ENCODE peak calls at places on chromosomes 5 and 9, in five cellular contexts. One of them, this sample, is unnamed.

GRCh38 chr5:110088676-110089436 is 399.1 kb downstream of the MAN2A1 start:
- DNase-seq in neural crest cell: no peak
- DNase-seq in GM03348: no peak
- DNase-seq in aorta: no peak
- DNase-seq in H7: no peak
- DNase-seq in this sample: peak

GRCh38 chr5:16160706-16161105 is 18.9 kb downstream of the MARCHF11 start:
- DNase-seq in neural crest cell: peak
- DNase-seq in GM03348: peak
- DNase-seq in aorta: no peak
- DNase-seq in H7: peak
- DNase-seq in this sample: peak

GRCh38 chr9:91571036-91571435 is 147.4 kb upstream of the NFIL3 start:
- DNase-seq in neural crest cell: no peak
- DNase-seq in GM03348: no peak
- DNase-seq in aorta: no peak
- DNase-seq in H7: no peak
- DNase-seq in this sample: no peak

GRCh38 chr5:136129445-136129844 is 3.2 kb upstream of the SMAD5 start:
- DNase-seq in neural crest cell: no peak
- DNase-seq in GM03348: no peak
- DNase-seq in aorta: no peak
- DNase-seq in H7: no peak
- DNase-seq in this sample: no peak

GRCh38 chr5:154223320-154223719 is 32.8 kb downstream of the GALNT10 start:
- DNase-seq in neural crest cell: no peak
- DNase-seq in GM03348: no peak
- DNase-seq in aorta: no peak
- DNase-seq in H7: no peak
- DNase-seq in this sample: no peak

GRCh38 chr9:36590246-36590645 is 17.6 kb downstream of the MELK start:
- DNase-seq in neural crest cell: no peak
- DNase-seq in GM03348: no peak
- DNase-seq in aorta: no peak
- DNase-seq in H7: no peak
- DNase-seq in this sample: no peak

GRCh38 chr9:124217839-124218437 is 39.8 kb upstream of the NEK6 start:
- DNase-seq in neural crest cell: no peak
- DNase-seq in GM03348: no peak
- DNase-seq in aorta: peak
- DNase-seq in H7: no peak
- DNase-seq in this sample: no peak

GRCh38 chr5:157511656-157512644 is 51.9 kb downstream of the NIPAL4 start:
- DNase-seq in neural crest cell: peak
- DNase-seq in GM03348: peak
- DNase-seq in aorta: peak
- DNase-seq in H7: no peak
- DNase-seq in this sample: no peak

GRCh38 chr5:133227897-133228296 is 176.1 kb downstream of the HSPA4 start:
- DNase-seq in neural crest cell: no peak
- DNase-seq in GM03348: no peak
- DNase-seq in aorta: no peak
- DNase-seq in H7: no peak
- DNase-seq in this sample: no peak

GRCh38 chr9:77221431-77221830 is 44.1 kb downstream of the VPS13A start:
- DNase-seq in neural crest cell: no peak
- DNase-seq in GM03348: no peak
- DNase-seq in aorta: no peak
- DNase-seq in H7: no peak
- DNase-seq in this sample: no peak

GRCh38 chr5:175920506-175920865 is 47.6 kb downstream of the THOC3 start:
- DNase-seq in neural crest cell: no peak
- DNase-seq in GM03348: no peak
- DNase-seq in aorta: no peak
- DNase-seq in H7: no peak
- DNase-seq in this sample: no peak

GRCh38 chr9:8241201-8241600 is 441.6 kb upstream of the DMAC1 start:
- DNase-seq in neural crest cell: no peak
- DNase-seq in GM03348: no peak
- DNase-seq in aorta: no peak
- DNase-seq in H7: no peak
- DNase-seq in this sample: no peak

GRCh38 chr5:142929602-142930001 is 159.4 kb downstream of the ARHGAP26 start:
- DNase-seq in neural crest cell: no peak
- DNase-seq in GM03348: no peak
- DNase-seq in aorta: peak
- DNase-seq in H7: no peak
- DNase-seq in this sample: no peak

GRCh38 chr9:27528886-27529315 is 713 bp downstream of the MOB3B start:
- DNase-seq in neural crest cell: peak
- DNase-seq in GM03348: peak
- DNase-seq in aorta: peak
- DNase-seq in H7: peak
- DNase-seq in this sample: no peak

GRCh38 chr9:122126340-122127333 is 32.9 kb downstream of the NDUFA8 start:
- DNase-seq in neural crest cell: no peak
- DNase-seq in GM03348: peak
- DNase-seq in aorta: no peak
- DNase-seq in H7: peak
- DNase-seq in this sample: no peak

GRCh38 chr9:110561826-110562225 is 17.7 kb downstream of the SVEP1 start:
- DNase-seq in neural crest cell: no peak
- DNase-seq in GM03348: no peak
- DNase-seq in aorta: no peak
- DNase-seq in H7: no peak
- DNase-seq in this sample: no peak

GRCh38 chr9:124042168-124042775 is 30.7 kb downstream of the LHX2 start:
- DNase-seq in neural crest cell: no peak
- DNase-seq in GM03348: no peak
- DNase-seq in aorta: peak
- DNase-seq in H7: peak
- DNase-seq in this sample: peak

GRCh38 chr5:14174235-14174636 is 31.1 kb downstream of the TRIO start:
- DNase-seq in neural crest cell: no peak
- DNase-seq in GM03348: no peak
- DNase-seq in aorta: no peak
- DNase-seq in H7: peak
- DNase-seq in this sample: no peak

GRCh38 chr5:90473321-90474234 is 993 bp downstream of the MBLAC2 start:
- DNase-seq in neural crest cell: peak
- DNase-seq in GM03348: peak
- DNase-seq in aorta: no peak
- DNase-seq in H7: peak
- DNase-seq in this sample: peak

GRCh38 chr9:75175395-75175794 is 87.1 kb downstream of the OSTF1 start:
- DNase-seq in neural crest cell: no peak
- DNase-seq in GM03348: no peak
- DNase-seq in aorta: no peak
- DNase-seq in H7: no peak
- DNase-seq in this sample: no peak

GRCh38 chr5:121853853-121854252 is 2.2 kb downstream of the FTMT start:
- DNase-seq in neural crest cell: no peak
- DNase-seq in GM03348: no peak
- DNase-seq in aorta: no peak
- DNase-seq in H7: peak
- DNase-seq in this sample: no peak

GRCh38 chr5:179342577-179342976 is 2.7 kb downstream of the ADAMTS2 start:
- DNase-seq in neural crest cell: peak
- DNase-seq in GM03348: peak
- DNase-seq in aorta: no peak
- DNase-seq in H7: peak
- DNase-seq in this sample: no peak

GRCh38 chr5:170269579-170269978 is 28.0 kb downstream of the LCP2 start:
- DNase-seq in neural crest cell: no peak
- DNase-seq in GM03348: no peak
- DNase-seq in aorta: no peak
- DNase-seq in H7: no peak
- DNase-seq in this sample: no peak

GRCh38 chr9:120040896-120041295 is 539.1 kb downstream of the CDK5RAP2 start:
- DNase-seq in neural crest cell: no peak
- DNase-seq in GM03348: no peak
- DNase-seq in aorta: no peak
- DNase-seq in H7: no peak
- DNase-seq in this sample: no peak

GRCh38 chr9:90919883-90920282 is 118.3 kb downstream of the SYK start:
- DNase-seq in neural crest cell: no peak
- DNase-seq in GM03348: no peak
- DNase-seq in aorta: no peak
- DNase-seq in H7: no peak
- DNase-seq in this sample: no peak

GRCh38 chr5:141298376-141298775 is 5.5 kb downstream of the SLC25A2 start:
- DNase-seq in neural crest cell: no peak
- DNase-seq in GM03348: no peak
- DNase-seq in aorta: no peak
- DNase-seq in H7: no peak
- DNase-seq in this sample: no peak

GRCh38 chr9:121541256-121541655 is 41.6 kb upstream of the GGTA1 start:
- DNase-seq in neural crest cell: no peak
- DNase-seq in GM03348: no peak
- DNase-seq in aorta: peak
- DNase-seq in H7: no peak
- DNase-seq in this sample: no peak

GRCh38 chr5:9454012-9454481 is 91.8 kb downstream of the SEMA5A start:
- DNase-seq in neural crest cell: no peak
- DNase-seq in GM03348: peak
- DNase-seq in aorta: no peak
- DNase-seq in H7: no peak
- DNase-seq in this sample: no peak

GRCh38 chr5:118791986-118792734 is 196.2 kb downstream of the DTWD2 start:
- DNase-seq in neural crest cell: peak
- DNase-seq in GM03348: peak
- DNase-seq in aorta: no peak
- DNase-seq in H7: peak
- DNase-seq in this sample: peak

This sample was measured in NCI-H1105 treated with DMSO at 0.1 percent for 48 hours.